ENCODE peak calls at places on chromosomes 5 and 9, in four cellular contexts. M is activated T-cell treated with anti-CD3 and anti-CD28 coated beads, Interleukin-2, amount 50 U/mL, for 72 hours; K is SK-N-SH; X is ELR. Y is an unnamed sample.

GRCh38 chr9:131273791-131274673 is 2.3 kb downstream of the FAM78A start:
- DNase-seq in M (peak; percentile 40), K (no peak), X (no peak), Y (no peak)

GRCh38 chr5:79475174-79475466 is 38.8 kb downstream of the HOMER1 start:
- DNase-seq in M (no peak), K (no peak), X (no peak), Y (no peak)

GRCh38 chr5:142201471-142201887 is 92.9 kb downstream of the NDFIP1 start:
- DNase-seq in M (no peak), K (no peak), X (peak; percentile 100), Y (peak; percentile 74)

GRCh38 chr5:172283020-172283861 is at the start of gene UBTD2:
- DNase-seq in M (peak; percentile 86), K (peak; percentile 94), X (peak; percentile 85), Y (peak; percentile 94)

GRCh38 chr5:133227897-133228296 is 176.1 kb downstream of the HSPA4 start:
- DNase-seq in M (no peak), K (no peak), X (no peak), Y (no peak)

GRCh38 chr5:141940695-141941271 is 17.1 kb downstream of the DELE1 start:
- DNase-seq in M (no peak), K (no peak), X (peak; percentile 30), Y (peak; percentile 58)

GRCh38 chr9:84327184-84327583 is 13.4 kb downstream of the SLC28A3 start:
- DNase-seq in M (no peak), K (no peak), X (no peak), Y (no peak)

GRCh38 chr5:75663621-75664285 is 52.5 kb downstream of the ANKDD1B start:
- DNase-seq in M (no peak), K (no peak), X (no peak), Y (no peak)

GRCh38 chr5:112479418-112479817 is 60.3 kb upstream of the EPB41L4A start:
- DNase-seq in M (no peak), K (no peak), X (peak; percentile 9), Y (peak; percentile 24)

GRCh38 chr9:5982352-5982751 is 33.1 kb downstream of the RANBP6 start:
- DNase-seq in M (no peak), K (no peak), X (no peak), Y (no peak)

GRCh38 chr5:139403787-139404483 is at the start of gene SPATA24:
- DNase-seq in M (peak; percentile 99), K (peak; percentile 95), X (peak; percentile 98), Y (peak; percentile 97)

GRCh38 chr9:130213898-130214761 is 41.9 kb downstream of the NCS1 start:
- DNase-seq in M (no peak), K (peak; percentile 80), X (no peak), Y (no peak)

GRCh38 chr9:134171316-134172197 is 7.2 kb upstream of the RNU6ATAC start:
- DNase-seq in M (no peak), K (no peak), X (peak; percentile 61), Y (peak; percentile 64)

GRCh38 chr5:143536364-143536763 is 132.9 kb upstream of the NR3C1 start:
- DNase-seq in M (no peak), K (no peak), X (peak; percentile 99), Y (peak; percentile 84)

GRCh38 chr9:134570726-134571325 is 70.8 kb upstream of the COL5A1 start:
- DNase-seq in M (no peak), K (no peak), X (no peak), Y (no peak)

GRCh38 chr5:30121092-30121491 is 1072.4 kb upstream of the CDH6 start:
- DNase-seq in M (no peak), K (no peak), X (no peak), Y (no peak)

GRCh38 chr5:150144211-150144801 is 11.3 kb downstream of the PDGFRB start:
- DNase-seq in M (no peak), K (peak; percentile 80), X (no peak), Y (no peak)

GRCh38 chr9:131995382-131995781 is 84.3 kb downstream of the MED27 start:
- DNase-seq in M (no peak), K (no peak), X (peak; percentile 70), Y (no peak)

GRCh38 chr9:80004687-80005086 is 432.9 kb downstream of the TLE4 start:
- DNase-seq in M (no peak), K (no peak), X (no peak), Y (no peak)

GRCh38 chr5:72172832-72173231 is 65.6 kb downstream of the MAP1B start:
- DNase-seq in M (no peak), K (no peak), X (no peak), Y (no peak)

GRCh38 chr5:154801083-154801482 is 45.9 kb downstream of the LARP1 start:
- DNase-seq in M (no peak), K (no peak), X (peak; percentile 83), Y (no peak)

GRCh38 chr5:97998946-97999345 is 774.5 kb upstream of the RGMB start:
- DNase-seq in M (no peak), K (no peak), X (no peak), Y (no peak)

GRCh38 chr9:2420488-2421056 is 201.0 kb upstream of the VLDLR start:
- DNase-seq in M (no peak), K (no peak), X (no peak), Y (no peak)

GRCh38 chr9:137058651-137059234 is 4.9 kb upstream of the ENTPD2 start:
- DNase-seq in M (no peak), K (no peak), X (no peak), Y (no peak)

GRCh38 chr5:126044111-126044668 is 379.0 kb upstream of the GRAMD2B start:
- DNase-seq in M (no peak), K (peak; percentile 58), X (no peak), Y (peak; percentile 6)

GRCh38 chr5:55232194-55232984 is 1.0 kb downstream of the CCNO start:
- DNase-seq in M (no peak), K (peak; percentile 39), X (peak; percentile 46), Y (peak; percentile 15)

GRCh38 chr5:43304520-43304919 is 8.7 kb downstream of the HMGCS1 start:
- DNase-seq in M (no peak), K (no peak), X (no peak), Y (no peak)

GRCh38 chr9:95049761-95050160 is 267.7 kb downstream of the FANCC start:
- DNase-seq in M (no peak), K (no peak), X (no peak), Y (no peak)